ENCODE peak calls at places on chromosomes 6 and 20, in seven cellular contexts. M is AG04450, P is HFF-Myc, X is GM12864, J is heart right ventricle, W is spleen, K is dorsolateral prefrontal cortex. D is an unnamed sample.

GRCh38 chr6:139496654-139497343 is 122.4 kb upstream of the CITED2 start:
- DNase-seq in W (no peak), M (no peak), J (no peak), X (no peak), K (no peak), P (no peak), D (no peak)

GRCh38 chr6:15297895-15298590 is 52.2 kb downstream of the JARID2 start:
- DNase-seq in J (no peak), M (no peak), W (peak; percentile 21), P (no peak), X (no peak), K (no peak), D (no peak)

GRCh38 chr6:9412951-9413559 is 977.7 kb upstream of the SLC35B3 start:
- DNase-seq in X (peak; percentile 2), K (no peak), J (peak; percentile 7), W (no peak), M (no peak), P (no peak), D (no peak)

GRCh38 chr20:44728835-44729342 is 13.7 kb downstream of the CCN5 start:
- DNase-seq in M (no peak), P (no peak), K (no peak), J (peak; percentile 62), X (no peak), W (no peak), D (peak; percentile 89)

GRCh38 chr20:4961746-4962145 is 39.6 kb downstream of the SLC23A2 start:
- DNase-seq in W (no peak), K (no peak), X (no peak), J (peak; percentile 19), P (no peak), M (peak; percentile 70), D (no peak)

GRCh38 chr6:108732101-108732870 is 115.9 kb upstream of the ARMC2 start:
- DNase-seq in K (no peak), X (no peak), P (no peak), J (no peak), M (no peak), W (no peak), D (peak; percentile 57)

GRCh38 chr6:45640081-45640491 is 262.4 kb upstream of the SUPT3H start:
- DNase-seq in J (no peak), W (no peak), K (no peak), M (no peak), P (no peak), X (no peak), D (no peak)

GRCh38 chr6:147205690-147206600 is 1.7 kb downstream of the STXBP5 start:
- DNase-seq in W (no peak), P (no peak), K (no peak), J (no peak), M (no peak), X (no peak), D (no peak)

GRCh38 chr6:89372506-89372901 is 20.0 kb upstream of the UBE2J1 start:
- DNase-seq in J (no peak), M (no peak), K (no peak), W (no peak), X (no peak), P (no peak), D (no peak)

GRCh38 chr6:137099689-137100398 is 55.1 kb upstream of the IL20RA start:
- DNase-seq in P (no peak), M (no peak), W (no peak), X (no peak), J (no peak), K (no peak), D (no peak)

DNA sequence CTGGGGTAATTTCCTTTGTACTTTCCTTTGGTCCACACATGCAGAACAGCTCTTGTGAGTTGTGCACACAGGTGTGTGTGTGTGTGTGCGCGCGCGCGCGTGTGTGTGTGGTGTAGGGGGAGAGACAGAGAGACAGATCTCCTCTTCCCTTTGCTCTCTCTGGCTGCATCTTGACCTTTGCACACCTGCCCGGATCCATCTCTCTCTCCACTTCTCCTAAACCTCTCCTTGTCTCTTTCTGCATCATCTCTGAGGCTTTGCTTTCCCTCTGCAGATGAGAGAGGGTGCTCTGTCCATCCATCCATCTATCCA is 67.0 kb downstream of the SRC start:
- DNase-seq in M (no peak), J (no peak), W (no peak), P (no peak), K (no peak), X (no peak), D (no peak)
- H3K4me3 ChIP-seq in M (no peak overlapping the region), J (no peak overlapping the region), W (no peak overlapping the region), P (no peak overlapping the region), K (no peak overlapping the region), X (no peak overlapping the region), D (no peak overlapping the region)

GRCh38 chr20:1267161-1267560 is 1.1 kb downstream of the SNPH start:
- DNase-seq in K (peak; percentile 54), M (no peak), X (no peak), P (no peak), W (no peak), J (no peak), D (no peak)

GRCh38 chr20:1266167-1266973 is at the start of gene SNPH:
- DNase-seq in K (peak; percentile 67), J (peak; percentile 65), X (no peak), W (peak; percentile 92), P (no peak), M (peak; percentile 48), D (peak; percentile 56)

GRCh38 chr20:1265226-1265915 is 723 bp upstream of the SNPH start:
- DNase-seq in J (no peak), M (no peak), K (no peak), P (no peak), X (no peak), W (no peak), D (no peak)

GRCh38 chr20:1264727-1265126 is 1.4 kb upstream of the SNPH start:
- DNase-seq in X (no peak), K (no peak), M (no peak), P (no peak), W (no peak), J (no peak), D (no peak)

DNA sequence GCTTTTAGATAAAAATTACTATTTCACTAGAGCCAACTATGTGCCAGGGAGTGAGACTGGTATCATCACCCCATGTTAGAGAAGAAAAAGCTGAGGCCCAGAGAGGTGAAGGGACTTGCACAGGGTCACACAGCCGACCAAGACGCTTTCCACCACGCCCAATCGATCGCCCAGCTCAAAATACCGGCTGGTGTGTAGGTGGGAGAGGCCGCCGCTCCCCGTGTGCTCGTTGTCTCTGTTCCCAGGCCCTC is 253 bp upstream of the SNPH start:
- DNase-seq in J (no peak), K (no peak), P (no peak), X (no peak), M (no peak), W (no peak), D (no peak)
- H3K4me3 ChIP-seq in J (peak overlapping the region; percentile 88), K (peak overlapping the region; percentile 59), P (peak overlapping the region; percentile 54), X (no peak overlapping the region), M (peak overlapping the region; percentile 70), W (peak overlapping the region; percentile 80), D (peak overlapping the region; percentile 84)

DNA sequence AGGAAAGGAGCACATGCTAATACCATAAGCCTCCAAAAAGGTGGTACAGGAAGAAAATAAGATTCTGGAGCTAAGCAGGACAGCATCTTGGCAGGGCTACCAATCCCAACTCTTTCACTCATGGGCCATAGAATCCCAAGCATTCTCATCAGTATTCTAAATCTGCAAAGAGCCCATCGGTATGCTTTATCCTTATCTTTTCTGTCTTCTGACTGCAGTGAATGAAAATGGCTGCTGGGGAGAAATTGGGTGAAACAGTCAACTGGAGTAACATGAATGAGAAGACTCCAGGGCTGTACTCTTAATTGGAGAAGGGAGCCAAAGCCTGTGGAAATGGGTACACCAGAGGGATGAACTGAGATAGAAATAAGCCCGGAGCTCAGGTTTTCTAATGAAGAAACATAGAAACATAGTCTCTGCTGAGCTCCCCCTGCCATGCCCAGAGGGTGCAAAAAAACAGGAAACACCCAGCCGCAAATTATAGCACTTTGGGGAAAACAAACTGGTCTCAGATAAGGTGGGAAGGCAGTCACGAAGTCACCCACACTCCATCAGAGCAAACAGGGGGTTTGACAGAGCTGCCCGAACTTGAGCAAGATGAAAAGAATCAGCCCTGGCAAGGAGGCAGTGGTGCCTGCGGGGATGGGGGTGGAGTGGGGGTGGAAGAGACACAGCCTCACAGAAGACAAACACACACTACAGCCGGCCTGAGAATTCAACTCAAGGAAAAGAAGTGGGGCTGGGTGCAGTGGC is 35.4 kb upstream of the E2F3 start:
- DNase-seq in M (no peak), W (no peak), K (no peak), X (no peak), P (no peak), J (no peak), D (no peak)
- H3K4me3 ChIP-seq in M (no peak overlapping the region), W (no peak overlapping the region), K (no peak overlapping the region), X (no peak overlapping the region), P (no peak overlapping the region), J (no peak overlapping the region), D (no peak overlapping the region)

GRCh38 chr20:39563406-39563805 is 601.3 kb downstream of the DHX35 start:
- DNase-seq in M (no peak), X (peak; percentile 13), P (no peak), K (no peak), J (no peak), W (no peak), D (no peak)
- H3K4me3 ChIP-seq in M (no peak overlapping the region), X (no peak overlapping the region), P (no peak overlapping the region), K (no peak overlapping the region), J (no peak overlapping the region), W (no peak overlapping the region), D (no peak overlapping the region)

D was measured in kidney epithelial cell.